ENCODE peak calls at places on chromosomes 1 and 21, in four cellular contexts. B is ascending aorta, F is pancreas, N is transverse colon. C is an unnamed sample.

GRCh38 chr1:183244466-183244865 is 58.4 kb downstream of the LAMC2 start:
- DNase-seq in F (no peak), N (peak; percentile 68), B (no peak), C (peak; percentile 90)

GRCh38 chr1:16032388-16033100 is 10.7 kb downstream of the CLCNKA start:
- DNase-seq in B (peak; percentile 59), F (peak; percentile 75), N (peak; percentile 84), C (peak; percentile 87)

GRCh38 chr1:9573723-9574122 is 15.0 kb upstream of the TMEM201 start:
- DNase-seq in F (no peak), N (no peak), B (no peak), C (no peak)

GRCh38 chr1:34768856-34769255 is 9.3 kb downstream of the GJB4 start:
- DNase-seq in B (no peak), N (no peak), F (no peak), C (no peak)

GRCh38 chr1:108639899-108640560 is 20.9 kb downstream of the HENMT1 start:
- DNase-seq in N (no peak), B (no peak), F (no peak), C (no peak)

GRCh38 chr1:161038523-161039153 is at the start of gene TSTD1:
- DNase-seq in F (peak; percentile 76), N (peak; percentile 90), B (no peak), C (peak; percentile 52)

GRCh38 chr1:24762133-24762676 is 17.0 kb downstream of the CLIC4 start:
- DNase-seq in F (no peak), B (no peak), N (no peak), C (no peak)

GRCh38 chr1:152768847-152769533 is 6.0 kb upstream of the LCE1F start:
- DNase-seq in B (no peak), N (no peak), F (no peak), C (no peak)

GRCh38 chr1:209406111-209406654 is 177.3 kb upstream of the CAMK1G start:
- DNase-seq in N (no peak), F (no peak), B (no peak), C (no peak)
- H3K27ac ChIP-seq in N (no peak overlapping the region), F (no peak overlapping the region), B (no peak overlapping the region), C (no peak overlapping the region)

DNA sequence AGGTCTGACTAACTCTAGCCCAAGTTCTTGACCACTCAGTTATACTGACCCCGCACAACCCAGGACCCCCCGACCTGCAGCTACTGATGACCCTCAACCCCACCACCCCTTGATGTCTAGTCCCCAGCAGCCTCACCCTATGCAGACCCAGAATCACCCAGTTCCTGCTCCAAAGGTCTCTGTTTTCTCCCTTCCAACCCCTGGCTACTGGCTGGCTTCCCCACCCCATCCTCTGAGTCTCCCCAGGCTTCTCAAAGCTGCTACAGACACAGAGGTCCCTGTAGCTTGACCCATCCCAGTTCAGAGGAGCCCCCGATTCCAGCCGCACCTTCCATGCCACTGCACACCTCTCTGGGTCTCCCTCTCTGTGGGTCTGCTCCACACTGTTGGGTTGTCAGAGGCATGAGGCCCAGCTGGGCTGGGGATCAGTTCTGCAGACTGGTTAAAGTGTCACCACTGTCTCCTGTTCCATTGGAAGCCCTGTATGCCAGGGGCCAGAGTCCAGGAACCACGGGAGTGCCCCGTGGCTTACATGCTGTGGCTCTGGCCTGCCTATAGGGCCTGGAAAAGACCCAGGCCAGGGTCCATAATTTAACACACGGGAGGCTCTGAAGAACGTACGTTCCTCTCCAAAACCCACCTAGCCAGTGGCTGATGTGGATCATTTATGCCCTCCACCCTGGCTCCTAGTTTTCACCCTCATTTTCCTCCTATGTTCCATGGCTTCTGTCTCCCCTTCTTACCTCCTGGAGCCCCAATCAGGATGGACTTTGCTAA is 497 bp downstream of the PKLR start:
- DNase-seq in N (peak; percentile 43), B (no peak), F (no peak), C (no peak)
- H3K4me1 ChIP-seq in N (peaks cover 10% of the 10 kb centered on the region), B (no peaks in the 10 kb centered on the region), F (no peaks in the 10 kb centered on the region), C (peaks cover 2% of the 10 kb centered on the region)

GRCh38 chr1:2239384-2239985 is 11.4 kb downstream of the SKI start:
- DNase-seq in N (no peak), F (no peak), B (no peak), C (no peak)
- H3K27ac ChIP-seq in N (peak overlapping the region; percentile 68), F (no peak overlapping the region), B (peak overlapping the region; percentile 85), C (peak overlapping the region; percentile 61)

DNA sequence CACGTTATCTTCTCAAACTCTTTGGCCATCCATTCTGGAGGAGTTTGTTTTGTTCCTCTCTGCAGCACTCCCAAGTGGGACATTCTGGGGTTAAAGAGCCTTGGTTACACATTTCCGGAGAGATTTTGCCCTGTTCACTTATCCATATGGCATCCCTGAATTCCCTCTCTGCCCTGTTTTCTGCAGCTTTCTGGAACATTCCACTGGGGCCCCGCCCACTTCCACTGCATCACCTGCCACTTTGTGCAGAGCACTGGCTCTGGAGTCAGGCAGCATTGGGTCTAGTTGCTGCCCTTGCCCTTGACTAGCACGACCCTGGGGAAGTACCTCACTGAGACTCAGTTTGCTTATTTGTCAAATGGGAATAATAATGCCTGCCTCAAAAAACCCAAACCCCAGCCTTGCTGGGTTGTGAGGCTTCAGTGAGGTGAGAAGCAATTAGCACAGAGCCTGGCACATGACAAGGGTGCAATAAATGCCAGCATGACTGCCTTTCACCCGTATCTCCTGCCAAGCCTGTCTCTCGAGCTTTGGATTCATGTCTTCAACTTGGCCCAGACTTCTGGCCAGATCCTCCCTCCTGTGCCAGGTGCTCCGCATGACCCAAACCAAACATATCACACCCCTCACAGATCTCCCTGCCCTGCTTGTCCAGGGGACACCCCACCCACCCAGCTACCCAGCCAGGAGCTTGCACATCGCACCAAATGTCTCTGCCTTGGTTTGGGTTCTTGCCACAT is 38.3 kb downstream of the IL6R start:
- DNase-seq in B (no peak), F (no peak), N (peak; percentile 44), C (no peak)
- H3K4me1 ChIP-seq in B (no peaks in the 10 kb centered on the region), F (no peaks in the 10 kb centered on the region), N (peaks cover 62% of the 10 kb centered on the region), C (peaks cover 11% of the 10 kb centered on the region)

DNA sequence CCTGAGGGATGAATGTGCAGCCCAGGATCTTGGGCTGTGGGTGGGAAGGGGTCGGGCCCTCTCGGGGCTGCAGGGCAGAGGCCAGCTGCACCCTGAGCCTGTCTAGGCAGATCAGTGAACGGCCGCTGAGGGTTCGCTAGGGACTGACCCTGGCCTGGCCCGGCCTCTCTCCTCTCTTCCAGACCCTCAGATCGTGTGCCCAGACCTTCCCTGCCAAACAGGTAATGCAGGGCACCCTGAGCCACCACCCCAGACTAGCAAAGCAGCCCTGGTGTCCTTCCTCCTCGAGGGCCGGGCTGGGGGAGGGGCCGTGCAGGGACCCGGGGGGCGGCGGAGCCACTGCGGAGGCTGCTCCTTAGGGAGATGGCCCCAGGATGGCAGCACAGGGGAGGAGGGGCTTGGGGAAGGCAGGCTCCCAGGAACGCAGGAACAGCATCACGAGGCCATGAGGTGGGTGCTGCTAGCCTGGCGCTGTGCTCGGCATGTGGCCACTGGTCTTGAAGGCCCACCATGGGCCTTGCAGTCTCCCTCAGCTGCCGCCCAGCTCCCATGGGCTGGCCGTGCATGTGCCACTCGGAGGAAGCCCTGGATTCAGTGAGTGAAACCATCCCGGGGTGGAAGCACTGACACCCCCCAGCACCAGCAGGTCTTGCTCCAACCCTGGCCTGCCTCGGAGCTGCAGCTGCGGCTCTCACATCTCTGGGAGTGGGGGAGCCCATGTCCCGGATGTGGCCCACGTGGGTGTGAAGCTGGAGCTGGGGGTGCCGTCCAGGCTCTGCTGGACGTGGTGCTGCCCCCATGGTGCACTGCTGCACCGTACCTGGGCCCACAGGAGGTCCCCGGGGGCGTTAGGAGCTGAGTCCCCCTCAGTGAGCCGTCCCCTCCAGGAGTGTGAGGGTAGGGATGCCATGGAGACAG is 28.7 kb downstream of the COL6A2 start:
- DNase-seq in B (peak; percentile 7), N (peak; percentile 6), F (peak; percentile 10), C (no peak)
- H3K27ac ChIP-seq in B (no peak overlapping the region), N (no peak overlapping the region), F (no peak overlapping the region), C (no peak overlapping the region)